ENCODE peak calls at places on chromosomes 1 and 21, in nine cellular contexts. P is cerebellar nuclear complex; K is GM13977; A is cardiac muscle cell; O is Right ventricle myocardium inferior; V is GM12878; S is GM13976; B is stimulated activated CD8-positive, alpha-beta memory T cell treated with anti-CD3 and anti-CD28 coated beads, Interleukin-7, amount 100 ng/mL, for 1 hour; M is ureter. Y is an unnamed sample.

GRCh38 chr1:145849356-145850165 is 4.1 kb downstream of the NUDT17 start:
- DNase-seq in P (no peak), K (no peak), A (peak), O (no peak), V (no peak), S (no peak), B (no peak), M (no peak), Y (peak)

GRCh38 chr1:40344597-40344996 is 27.5 kb upstream of the COL9A2 start:
- DNase-seq in P (no peak), K (peak), A (peak), O (peak), V (no peak), S (no peak), B (no peak), M (peak), Y (peak)

GRCh38 chr1:181061891-181062777 is 26.4 kb upstream of the IER5 start:
- DNase-seq in P (no peak), K (peak), A (no peak), O (no peak), V (peak), S (peak), B (no peak), M (no peak), Y (no peak)

GRCh38 chr1:42420911-42421585 is 34.8 kb downstream of the ZMYND12 start:
- DNase-seq in P (no peak), K (no peak), A (peak), O (no peak), V (no peak), S (no peak), B (no peak), M (peak), Y (peak)

GRCh38 chr1:6587261-6588005 is 7.6 kb downstream of the ZBTB48 start:
- DNase-seq in P (no peak), K (no peak), A (no peak), O (peak), V (no peak), S (no peak), B (no peak), M (peak), Y (peak)

GRCh38 chr1:197485790-197486189 is 217.7 kb downstream of the CRB1 start:
- DNase-seq in P (no peak), K (no peak), A (no peak), O (no peak), V (no peak), S (no peak), B (no peak), M (no peak), Y (no peak)

GRCh38 chr21:14058566-14058965 is 152.2 kb downstream of the LIPI start:
- DNase-seq in P (no peak), K (no peak), A (no peak), O (no peak), V (no peak), S (no peak), B (no peak), M (no peak), Y (no peak)

GRCh38 chr1:206457408-206457807 is 12.9 kb upstream of the IKBKE start:
- DNase-seq in P (no peak), K (no peak), A (no peak), O (no peak), V (no peak), S (no peak), B (no peak), M (no peak), Y (peak)

GRCh38 chr1:40232444-40232843 is 15.3 kb upstream of the TMCO2 start:
- DNase-seq in P (no peak), K (peak), A (no peak), O (no peak), V (peak), S (peak), B (peak), M (no peak), Y (no peak)

GRCh38 chr1:19010995-19011696 is 54.7 kb upstream of the IFFO2 start:
- DNase-seq in P (no peak), K (peak), A (peak), O (peak), V (peak), S (peak), B (peak), M (peak), Y (no peak)

GRCh38 chr1:61182049-61182448 is 99.7 kb downstream of the NFIA start:
- DNase-seq in P (no peak), K (no peak), A (peak), O (no peak), V (no peak), S (no peak), B (no peak), M (no peak), Y (no peak)

GRCh38 chr1:115976062-115976899 is at the start of gene SLC22A15:
- DNase-seq in P (no peak), K (peak), A (peak), O (peak), V (peak), S (peak), B (no peak), M (peak), Y (peak)

GRCh38 chr1:69523032-69523431 is 44.7 kb upstream of the LRRC7 start:
- DNase-seq in P (no peak), K (no peak), A (peak), O (no peak), V (no peak), S (no peak), B (no peak), M (no peak), Y (no peak)

GRCh38 chr1:198893763-198894444 is 255.1 kb downstream of the PTPRC start:
- DNase-seq in P (no peak), K (no peak), A (no peak), O (no peak), V (no peak), S (no peak), B (no peak), M (no peak), Y (no peak)

GRCh38 chr1:8497196-8497878 is 179.4 kb downstream of the SLC45A1 start:
- DNase-seq in P (no peak), K (peak), A (peak), O (no peak), V (no peak), S (no peak), B (no peak), M (no peak), Y (no peak)

GRCh38 chr1:8987881-8988617 is 38.2 kb downstream of the SLC2A7 start:
- DNase-seq in P (no peak), K (peak), A (peak), O (no peak), V (no peak), S (peak), B (peak), M (no peak), Y (peak)

GRCh38 chr1:179059185-179059483 is 22.7 kb upstream of the TOR3A start:
- DNase-seq in P (no peak), K (no peak), A (peak), O (no peak), V (no peak), S (no peak), B (no peak), M (no peak), Y (no peak)

GRCh38 chr1:36351222-36351977 is 28.0 kb upstream of the EVA1B start:
- DNase-seq in P (no peak), K (no peak), A (peak), O (no peak), V (no peak), S (no peak), B (no peak), M (no peak), Y (peak)

GRCh38 chr1:235888119-235888643 is 21.5 kb upstream of the LYST start:
- DNase-seq in P (no peak), K (peak), A (no peak), O (no peak), V (peak), S (peak), B (peak), M (no peak), Y (no peak)

GRCh38 chr1:14626869-14627607 is 28.6 kb downstream of the KAZN start:
- DNase-seq in P (no peak), K (no peak), A (peak), O (peak), V (no peak), S (no peak), B (no peak), M (peak), Y (peak)

GRCh38 chr1:93575586-93576271 is 105.9 kb downstream of the BCAR3 start:
- DNase-seq in P (no peak), K (no peak), A (no peak), O (no peak), V (no peak), S (peak), B (no peak), M (no peak), Y (peak)

GRCh38 chr1:212595787-212596714 is 12.5 kb upstream of the ATF3 start:
- DNase-seq in P (no peak), K (peak), A (peak), O (no peak), V (peak), S (peak), B (no peak), M (no peak), Y (no peak)

GRCh38 chr21:39562791-39563770 is 49.7 kb upstream of the B3GALT5 start:
- DNase-seq in P (no peak), K (no peak), A (no peak), O (no peak), V (no peak), S (no peak), B (no peak), M (no peak), Y (no peak)

GRCh38 chr1:214678386-214678785 is 75.4 kb downstream of the CENPF start:
- DNase-seq in P (no peak), K (no peak), A (no peak), O (no peak), V (no peak), S (no peak), B (no peak), M (no peak), Y (no peak)

GRCh38 chr1:28246427-28246832 is 10.5 kb downstream of the ATP5IF1 start:
- DNase-seq in P (no peak), K (no peak), A (peak), O (no peak), V (peak), S (no peak), B (no peak), M (no peak), Y (no peak)

GRCh38 chr1:75796376-75797272 is at the start of gene MSH4:
- DNase-seq in P (no peak), K (no peak), A (no peak), O (no peak), V (no peak), S (peak), B (no peak), M (no peak), Y (peak)

GRCh38 chr1:7491818-7492173 is 279.3 kb upstream of the VAMP3 start:
- DNase-seq in P (no peak), K (no peak), A (no peak), O (no peak), V (no peak), S (no peak), B (no peak), M (no peak), Y (no peak)

GRCh38 chr21:17231124-17231523 is 281.7 kb upstream of the CXADR start:
- DNase-seq in P (no peak), K (no peak), A (no peak), O (no peak), V (no peak), S (no peak), B (no peak), M (no peak), Y (no peak)

GRCh38 chr1:231937013-231937754 is 310.6 kb downstream of the DISC1 start:
- DNase-seq in P (no peak), K (no peak), A (peak), O (peak), V (no peak), S (no peak), B (no peak), M (no peak), Y (peak)

GRCh38 chr1:215290018-215290417 is 207.5 kb downstream of the KCNK2 start:
- DNase-seq in P (no peak), K (no peak), A (no peak), O (no peak), V (no peak), S (no peak), B (no peak), M (no peak), Y (no peak)

GRCh38 chr1:185367218-185367617 is 50.2 kb upstream of the IVNS1ABP start:
- DNase-seq in P (no peak), K (no peak), A (peak), O (no peak), V (no peak), S (no peak), B (no peak), M (no peak), Y (no peak)

GRCh38 chr1:114756009-114756892 is 1.5 kb downstream of the CSDE1 start:
- DNase-seq in P (no peak), K (peak), A (no peak), O (no peak), V (peak), S (peak), B (no peak), M (no peak), Y (no peak)